ENCODE peak calls at places on chromosomes 12 and 14, in six cellular contexts. P is cardiac septum; V is NCI-H345; W is effector memory CD4-positive, alpha-beta T cell; A is cardiac fibroblast; G is PC-3. F is an unnamed sample.

GRCh38 chr12:123013185-123014095 is 33.0 kb downstream of the ARL6IP4 start:
- DNase-seq in P (no peak), V (no peak), W (no peak), A (no peak), G (no peak), F (no peak)

GRCh38 chr14:101405171-101405883 is 156.0 kb upstream of the DIO3 start:
- DNase-seq in P (no peak), V (peak), W (no peak), A (peak), G (peak), F (no peak)

GRCh38 chr12:65667932-65668331 is 156.4 kb upstream of the HMGA2 start:
- DNase-seq in P (no peak), V (no peak), W (no peak), A (no peak), G (no peak), F (no peak)

GRCh38 chr12:54370218-54370730 is 6.0 kb upstream of the GPR84 start:
- DNase-seq in P (peak), V (no peak), W (no peak), A (peak), G (peak), F (no peak)

GRCh38 chr14:63178912-63179311 is 25.3 kb upstream of the RHOJ start:
- DNase-seq in P (no peak), V (no peak), W (no peak), A (peak), G (peak), F (no peak)

GRCh38 chr14:101726295-101726953 is 35.1 kb upstream of the PPP2R5C start:
- DNase-seq in P (no peak), V (no peak), W (no peak), A (no peak), G (no peak), F (no peak)

GRCh38 chr12:66594688-66595087 is 84.2 kb downstream of the GRIP1 start:
- DNase-seq in P (no peak), V (no peak), W (no peak), A (peak), G (peak), F (no peak)

GRCh38 chr12:41205070-41205715 is 17.1 kb downstream of the PDZRN4 start:
- DNase-seq in P (no peak), V (no peak), W (no peak), A (no peak), G (no peak), F (no peak)

GRCh38 chr12:104456417-104456949 is at the start of gene CHST11:
- DNase-seq in P (peak), V (peak), W (peak), A (peak), G (peak), F (peak)

GRCh38 chr12:127254420-127254955 is 1012.5 kb upstream of the TMEM132C start:
- DNase-seq in P (no peak), V (no peak), W (no peak), A (no peak), G (no peak), F (no peak)

GRCh38 chr12:46382425-46382973 is 9.9 kb upstream of the SLC38A2 start:
- DNase-seq in P (no peak), V (no peak), W (no peak), A (no peak), G (peak), F (no peak)

GRCh38 chr14:103656031-103656757 is 27.2 kb downstream of the KLC1 start:
- DNase-seq in P (no peak), V (no peak), W (no peak), A (no peak), G (no peak), F (no peak)

GRCh38 chr12:52587563-52587962 is 13.7 kb downstream of the KRT72 start:
- DNase-seq in P (peak), V (no peak), W (no peak), A (no peak), G (no peak), F (no peak)

GRCh38 chr12:16189849-16190248 is 87.6 kb downstream of the SLC15A5 start:
- DNase-seq in P (no peak), V (no peak), W (no peak), A (no peak), G (peak), F (peak)

GRCh38 chr12:28585146-28585545 is 394.9 kb downstream of the CCDC91 start:
- DNase-seq in P (no peak), V (no peak), W (no peak), A (no peak), G (no peak), F (peak)

GRCh38 chr12:121793501-121793835 is at the start of gene RHOF:
- DNase-seq in P (no peak), V (no peak), W (no peak), A (no peak), G (peak), F (no peak)

GRCh38 chr14:59356298-59356697 is 108.9 kb downstream of the GPR135 start:
- DNase-seq in P (no peak), V (no peak), W (no peak), A (no peak), G (peak), F (no peak)

GRCh38 chr14:94679106-94679819 is 67.1 kb downstream of the SERPINA3 start:
- DNase-seq in P (peak), V (no peak), W (no peak), A (no peak), G (no peak), F (no peak)

GRCh38 chr12:15545329-15545728 is 223.0 kb downstream of the PTPRO start:
- DNase-seq in P (no peak), V (no peak), W (no peak), A (no peak), G (no peak), F (no peak)

GRCh38 chr14:103558071-103558882 is 4.2 kb downstream of the BAG5 start:
- DNase-seq in P (no peak), V (peak), W (no peak), A (peak), G (peak), F (no peak)

GRCh38 chr12:87760943-87761342 is 268.3 kb downstream of the C12orf50 start:
- DNase-seq in P (no peak), V (no peak), W (no peak), A (peak), G (no peak), F (no peak)

GRCh38 chr14:92819011-92819410 is 24.9 kb downstream of the GOLGA5 start:
- DNase-seq in P (no peak), V (no peak), W (no peak), A (no peak), G (no peak), F (no peak)

GRCh38 chr12:7161811-7162210 is 27.7 kb upstream of the PEX5 start:
- DNase-seq in P (no peak), V (no peak), W (no peak), A (peak), G (no peak), F (no peak)

GRCh38 chr14:32567543-32568384 is 238.7 kb downstream of the AKAP6 start:
- DNase-seq in P (no peak), V (no peak), W (no peak), A (peak), G (peak), F (no peak)

GRCh38 chr14:61308198-61308597 is 13.2 kb upstream of the PRKCH start:
- DNase-seq in P (no peak), V (no peak), W (no peak), A (peak), G (no peak), F (no peak)

GRCh38 chr14:91170504-91171121 is 56.7 kb downstream of the DGLUCY start:
- DNase-seq in P (no peak), V (no peak), W (no peak), A (peak), G (no peak), F (no peak)

GRCh38 chr14:102095231-102095870 is 8.5 kb upstream of the HSP90AA1 start:
- DNase-seq in P (no peak), V (no peak), W (no peak), A (no peak), G (peak), F (no peak)

GRCh38 chr12:12899530-12900380 is 8.4 kb downstream of the GPRC5A start:
- DNase-seq in P (no peak), V (no peak), W (no peak), A (peak), G (peak), F (no peak)

GRCh38 chr14:52949711-52950409 is 990 bp downstream of the FERMT2 start:
- DNase-seq in P (no peak), V (no peak), W (no peak), A (peak), G (peak), F (no peak)

F was measured in HL-60.